ENCODE peak calls at places on chromosome 21, in eight cellular contexts. I, R, H, O, E, C, Y and X are unnamed samples.

GRCh38 chr21:23155281-23155680 is 2157.1 kb downstream of the NCAM2 start:
- DNase-seq in I (no peak), R (no peak), H (no peak), O (no peak), E (no peak), C (no peak), Y (no peak), X (no peak)

GRCh38 chr21:42695324-42696025 is 42.1 kb downstream of the PDE9A start:
- DNase-seq in I (no peak), R (peak), H (no peak), O (no peak), E (peak), C (no peak), Y (no peak), X (no peak)

GRCh38 chr21:14308234-14308633 is 74.7 kb downstream of the HSPA13 start:
- DNase-seq in I (no peak), R (no peak), H (no peak), O (no peak), E (no peak), C (no peak), Y (no peak), X (no peak)

GRCh38 chr21:46443910-46444309 is 14.8 kb upstream of the DIP2A start:
- DNase-seq in I (no peak), R (peak), H (no peak), O (peak), E (no peak), C (no peak), Y (peak), X (no peak)

GRCh38 chr21:41511858-41512257 is 3.9 kb upstream of the TMPRSS2 start:
- DNase-seq in I (no peak), R (no peak), H (no peak), O (no peak), E (no peak), C (no peak), Y (no peak), X (no peak)

GRCh38 chr21:33028271-33028670 is 2.5 kb downstream of the OLIG2 start:
- DNase-seq in I (no peak), R (peak), H (no peak), O (no peak), E (no peak), C (no peak), Y (no peak), X (no peak)

GRCh38 chr21:41712201-41712600 is 54.7 kb downstream of the RIPK4 start:
- DNase-seq in I (no peak), R (no peak), H (no peak), O (no peak), E (no peak), C (no peak), Y (no peak), X (no peak)

GRCh38 chr21:15406791-15407190 is 323.0 kb upstream of the USP25 start:
- DNase-seq in I (no peak), R (no peak), H (peak), O (no peak), E (peak), C (no peak), Y (no peak), X (no peak)

GRCh38 chr21:32426066-32426465 is 13.6 kb downstream of the EVA1C start:
- DNase-seq in I (no peak), R (no peak), H (no peak), O (no peak), E (peak), C (no peak), Y (no peak), X (no peak)

GRCh38 chr21:36478941-36479340 is 981 bp downstream of the CLDN14 start:
- DNase-seq in I (no peak), R (no peak), H (no peak), O (no peak), E (no peak), C (no peak), Y (no peak), X (no peak)

GRCh38 chr21:42317826-42318746 is 2.9 kb upstream of the TFF3 start:
- DNase-seq in I (no peak), R (peak), H (no peak), O (no peak), E (no peak), C (no peak), Y (no peak), X (no peak)

GRCh38 chr21:41251961-41252642 is 64.5 kb upstream of the FAM3B start:
- DNase-seq in I (no peak), R (no peak), H (no peak), O (no peak), E (no peak), C (no peak), Y (no peak), X (no peak)

GRCh38 chr21:31554511-31555022 is 104.9 kb upstream of the SOD1 start:
- DNase-seq in I (no peak), R (no peak), H (peak), O (no peak), E (peak), C (no peak), Y (no peak), X (no peak)

GRCh38 chr21:42352433-42353095 is 1.8 kb upstream of the TFF2 start:
- DNase-seq in I (no peak), R (peak), H (no peak), O (no peak), E (no peak), C (no peak), Y (no peak), X (no peak)

GRCh38 chr21:23247334-23247733 is 2249.1 kb downstream of the NCAM2 start:
- DNase-seq in I (no peak), R (no peak), H (no peak), O (no peak), E (no peak), C (no peak), Y (no peak), X (no peak)

GRCh38 chr21:30579351-30579750 is 10.8 kb downstream of the KRTAP22-2 start:
- DNase-seq in I (no peak), R (no peak), H (no peak), O (no peak), E (no peak), C (no peak), Y (no peak), X (no peak)

GRCh38 chr21:41631564-41632461 is 123.9 kb upstream of the TMPRSS2 start:
- DNase-seq in I (no peak), R (no peak), H (no peak), O (no peak), E (peak), C (no peak), Y (no peak), X (no peak)

GRCh38 chr21:41953249-41953830 is 478 bp downstream of the C2CD2 start:
- DNase-seq in I (no peak), R (no peak), H (no peak), O (peak), E (no peak), C (no peak), Y (peak), X (no peak)

GRCh38 chr21:8998946-8999681 is 1522.3 kb upstream of the TPTE start:
- DNase-seq in I (peak), R (no peak), H (no peak), O (no peak), E (no peak), C (no peak), Y (no peak), X (no peak)

GRCh38 chr21:33666153-33666552 is 23.9 kb downstream of the ITSN1 start:
- DNase-seq in I (no peak), R (no peak), H (no peak), O (no peak), E (no peak), C (no peak), Y (no peak), X (no peak)

GRCh38 chr21:41611441-41611840 is 103.5 kb upstream of the TMPRSS2 start:
- DNase-seq in I (no peak), R (peak), H (no peak), O (no peak), E (no peak), C (no peak), Y (no peak), X (no peak)

GRCh38 chr21:42238185-42238934 is 19.4 kb downstream of the ABCG1 start:
- DNase-seq in I (no peak), R (no peak), H (no peak), O (no peak), E (no peak), C (no peak), Y (peak), X (no peak)

GRCh38 chr21:14725219-14725618 is 179.1 kb upstream of the SAMSN1 start:
- DNase-seq in I (no peak), R (no peak), H (no peak), O (no peak), E (no peak), C (no peak), Y (no peak), X (no peak)

GRCh38 chr21:41706678-41707077 is 60.2 kb downstream of the RIPK4 start:
- DNase-seq in I (no peak), R (no peak), H (no peak), O (no peak), E (peak), C (peak), Y (no peak), X (no peak)

GRCh38 chr21:15809818-15810217 is 80.0 kb downstream of the USP25 start:
- DNase-seq in I (no peak), R (no peak), H (no peak), O (no peak), E (peak), C (no peak), Y (no peak), X (no peak)

GRCh38 chr21:36265431-36265830 is 54.6 kb upstream of the MORC3 start:
- DNase-seq in I (no peak), R (no peak), H (no peak), O (no peak), E (no peak), C (no peak), Y (no peak), X (no peak)

GRCh38 chr21:30408782-30409494 is 13.1 kb downstream of the KRTAP13-1 start:
- DNase-seq in I (no peak), R (no peak), H (peak), O (peak), E (peak), C (no peak), Y (peak), X (peak)

DNA sequence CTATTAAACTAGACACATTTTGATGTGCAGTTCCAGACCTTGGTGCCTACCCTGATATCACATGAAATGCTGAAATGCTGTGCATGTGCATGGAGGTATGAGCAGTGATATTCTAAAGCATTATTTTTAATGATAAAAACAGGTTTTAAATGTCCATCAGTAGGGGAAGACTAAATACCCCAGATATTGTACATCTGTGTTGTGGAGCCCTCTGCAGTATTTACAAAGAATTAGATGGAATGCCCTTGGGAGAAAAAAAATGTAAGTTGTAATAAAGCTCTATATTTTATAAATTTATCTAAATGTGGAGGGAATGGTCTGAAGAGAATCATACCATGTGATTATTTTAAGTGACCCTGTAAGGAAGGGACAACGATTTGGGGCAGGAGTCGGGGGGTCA is 39.1 kb upstream of the IGSF5 start:
- DNase-seq in I (no peak), R (no peak), H (no peak), O (no peak), E (no peak), C (no peak), Y (no peak), X (no peak)
- TF ChIP-seq CTCF in I (no peak), R (peak), H (no peak), O (peak), E (no peak), C (peak), Y (no peak), X (no peak)

GRCh38 chr21:43787180-43787533 is 2.2 kb upstream of the RRP1 start:
- DNase-seq in I (no peak), R (no peak), H (no peak), O (no peak), E (no peak), C (no peak), Y (no peak), X (no peak)

GRCh38 chr21:43786423-43787179 is 2.8 kb upstream of the RRP1 start:
- DNase-seq in I (no peak), R (no peak), H (no peak), O (no peak), E (no peak), C (no peak), Y (no peak), X (no peak)

GRCh38 chr21:43792406-43792805 is 3.0 kb downstream of the RRP1 start:
- DNase-seq in I (no peak), R (no peak), H (no peak), O (no peak), E (no peak), C (no peak), Y (no peak), X (no peak)

GRCh38 chr21:43790053-43790524 is 712 bp downstream of the RRP1 start:
- DNase-seq in I (no peak), R (no peak), H (no peak), O (no peak), E (no peak), C (no peak), Y (no peak), X (no peak)

GRCh38 chr21:43789276-43790052 is at the start of gene RRP1:
- DNase-seq in I (peak), R (peak), H (no peak), O (peak), E (peak), C (peak), Y (peak), X (peak)
- TF ChIP-seq CTCF in I (peak), R (peak), H (peak), O (peak), E (peak), C (peak), Y (peak), X (peak)

DNA sequence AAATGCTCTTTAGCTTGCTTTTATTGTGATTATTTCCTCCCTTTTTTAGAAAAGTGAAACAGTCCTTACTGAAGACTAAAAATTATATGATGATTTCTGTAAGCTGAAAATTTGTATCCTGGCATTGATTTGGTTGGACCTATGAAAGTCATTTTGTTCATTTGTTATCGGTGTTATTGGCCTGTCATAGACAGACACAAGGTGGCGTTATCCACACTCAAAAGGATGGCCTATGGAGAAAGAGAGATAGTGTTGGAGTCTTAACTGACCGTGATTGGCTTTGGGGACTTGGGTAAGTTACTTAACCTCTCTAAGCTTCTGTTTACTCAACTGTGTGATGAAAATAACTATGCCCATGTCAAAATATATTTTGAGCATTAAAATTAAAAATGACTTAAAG is 203.6 kb upstream of the CHODL start:
- DNase-seq in I (no peak), R (no peak), H (no peak), O (no peak), E (peak), C (no peak), Y (no peak), X (no peak)
- TF ChIP-seq CTCF in I (peak), R (no peak), H (peak), O (peak), E (peak), C (peak), Y (peak), X (peak)

DNA sequence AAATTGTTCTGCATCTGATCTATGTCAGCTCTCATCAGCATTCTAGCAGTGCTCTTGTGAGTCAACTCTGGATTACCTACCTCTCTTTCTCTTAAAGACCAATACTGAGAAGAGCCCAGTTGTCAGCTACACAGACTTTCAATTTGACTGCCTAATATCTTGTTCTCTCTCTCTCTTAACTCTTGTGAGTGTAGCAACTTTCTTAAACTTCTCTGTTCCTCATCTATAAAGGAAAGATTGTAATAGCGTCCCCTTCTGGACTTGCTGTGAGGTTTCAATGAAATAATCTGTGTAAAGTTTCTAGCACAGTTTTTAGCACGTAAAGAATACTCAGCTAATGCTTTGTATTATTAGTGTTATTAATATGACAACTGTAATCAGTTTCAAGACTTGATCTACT is 499.3 kb upstream of the ADAMTS5 start:
- DNase-seq in I (no peak), R (no peak), H (no peak), O (no peak), E (no peak), C (no peak), Y (no peak), X (no peak)
- TF ChIP-seq CTCF in I (no peak), R (no peak), H (peak), O (no peak), E (no peak), C (no peak), Y (no peak), X (no peak)

GRCh38 chr21:35046880-35047229 is 2.2 kb downstream of the RUNX1 start:
- DNase-seq in I (no peak), R (no peak), H (no peak), O (peak), E (peak), C (no peak), Y (no peak), X (no peak)
- TF ChIP-seq CTCF in I (no peak), R (no peak), H (no peak), O (no peak), E (no peak), C (no peak), Y (no peak), X (no peak)

DNA sequence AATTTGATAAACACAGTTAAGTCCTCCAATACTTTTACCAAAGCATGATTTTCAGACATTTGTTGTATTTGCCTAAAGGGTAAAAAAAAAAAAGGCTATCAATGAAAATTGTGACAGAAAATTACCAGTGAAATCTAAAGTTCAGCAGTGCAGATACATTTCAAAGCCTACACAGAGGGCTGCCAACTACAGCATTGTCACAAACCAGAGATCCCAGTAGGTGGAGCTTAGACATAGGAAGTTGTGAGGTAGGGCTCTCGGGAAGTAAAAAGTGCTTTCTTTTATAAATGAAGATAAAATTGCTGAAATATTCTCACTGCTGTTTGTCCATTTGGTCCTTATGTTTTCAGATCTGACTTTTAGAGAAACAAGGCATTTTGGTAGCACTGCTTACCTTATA is 123.0 kb downstream of the DYRK1A start:
- DNase-seq in I (no peak), R (no peak), H (no peak), O (no peak), E (no peak), C (no peak), Y (no peak), X (no peak)
- TF ChIP-seq CTCF in I (no peak), R (no peak), H (no peak), O (no peak), E (no peak), C (no peak), Y (no peak), X (no peak)

GRCh38 chr21:45386728-45387371 is 18.1 kb upstream of the COL18A1 start:
- DNase-seq in I (no peak), R (peak), H (no peak), O (peak), E (peak), C (no peak), Y (peak), X (peak)
- TF ChIP-seq CTCF in I (no peak), R (no peak), H (peak), O (peak), E (no peak), C (peak), Y (peak), X (peak)

GRCh38 chr21:24594082-24594481 is 1013.2 kb downstream of the MRPL39 start:
- DNase-seq in I (no peak), R (no peak), H (no peak), O (no peak), E (peak), C (no peak), Y (no peak), X (no peak)
- TF ChIP-seq CTCF in I (no peak), R (no peak), H (no peak), O (no peak), E (no peak), C (no peak), Y (no peak), X (no peak)

GRCh38 chr21:17045214-17045835 is 467.5 kb upstream of the CXADR start:
- DNase-seq in I (no peak), R (no peak), H (no peak), O (no peak), E (peak), C (no peak), Y (no peak), X (no peak)
- TF ChIP-seq CTCF in I (peak), R (peak), H (peak), O (peak), E (peak), C (peak), Y (peak), X (peak)

GRCh38 chr21:17903029-17903806 is 84.1 kb upstream of the C21orf91 start:
- DNase-seq in I (no peak), R (no peak), H (no peak), O (no peak), E (peak), C (no peak), Y (no peak), X (no peak)

GRCh38 chr21:17900990-17901385 is 81.8 kb upstream of the C21orf91 start:
- DNase-seq in I (no peak), R (no peak), H (no peak), O (peak), E (no peak), C (no peak), Y (no peak), X (no peak)

GRCh38 chr21:17901458-17902092 is 82.4 kb upstream of the C21orf91 start:
- DNase-seq in I (no peak), R (no peak), H (no peak), O (no peak), E (no peak), C (no peak), Y (no peak), X (no peak)

GRCh38 chr21:17903929-17904639 is 84.9 kb upstream of the C21orf91 start:
- DNase-seq in I (no peak), R (no peak), H (no peak), O (no peak), E (no peak), C (no peak), Y (no peak), X (no peak)

DNA sequence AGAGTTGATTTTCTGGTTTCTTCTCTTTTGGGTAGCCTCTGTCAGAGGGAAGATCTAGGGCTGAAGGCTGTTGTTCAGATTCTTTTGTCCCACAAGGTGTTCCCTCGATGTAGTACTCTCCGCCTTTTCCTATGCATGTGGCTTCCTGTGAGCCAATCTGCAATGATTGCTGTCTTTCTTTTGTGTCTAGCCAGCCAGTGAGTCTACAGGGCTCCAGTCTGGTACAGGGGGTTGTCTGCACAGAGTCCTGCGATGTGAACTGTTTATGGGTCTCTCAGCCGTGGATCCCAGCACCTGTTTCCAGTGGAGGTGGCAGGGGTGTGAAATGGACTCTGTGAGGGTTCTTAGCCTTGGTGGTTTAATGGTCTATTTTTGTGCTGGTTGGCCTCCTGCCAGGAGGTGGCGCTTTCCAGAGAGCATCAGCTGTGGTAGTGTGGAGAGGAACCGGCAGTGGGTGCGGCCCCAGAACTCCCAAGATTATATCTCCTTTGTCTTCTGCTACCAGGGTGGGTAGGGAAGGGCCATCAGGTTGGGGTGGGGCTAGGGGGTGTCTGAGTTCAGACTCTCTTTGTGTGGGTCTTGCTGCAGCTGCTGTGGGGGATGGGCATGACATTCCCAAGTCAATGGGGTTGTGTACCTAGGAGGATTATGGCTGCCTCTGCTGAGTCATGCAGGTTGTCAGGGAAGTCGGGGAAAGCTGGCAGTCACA is 81.3 kb upstream of the C21orf91 start:
- DNase-seq in I (no peak), R (no peak), H (no peak), O (peak), E (no peak), C (no peak), Y (peak), X (peak)
- TF ChIP-seq CTCF in I (no peak), R (no peak), H (no peak), O (no peak), E (no peak), C (peak), Y (no peak), X (no peak)